ENCODE peak calls at places on chromosomes 11 and 22, in four cellular contexts. K is activated T-cell treated with anti-CD3 and anti-CD28 coated beads for 1 hour, M is ACHN, J is right cardiac atrium. R is an unnamed sample.

GRCh38 chr11:75689861-75690641 is 21.2 kb upstream of the MAP6 start:
- DNase-seq in K (no peak), M (no peak), J (no peak), R (no peak)

GRCh38 chr11:3215346-3216026 is 3.1 kb downstream of the MRGPRG start:
- DNase-seq in K (no peak), M (no peak), J (peak), R (no peak)

GRCh38 chr11:16086229-16086628 is 270.1 kb downstream of the SOX6 start:
- DNase-seq in K (no peak), M (no peak), J (no peak), R (no peak)

GRCh38 chr11:123351375-123351774 is 78.7 kb upstream of the GRAMD1B start:
- DNase-seq in K (no peak), M (no peak), J (peak), R (no peak)

GRCh38 chr11:64265176-64266160 is 14.1 kb downstream of the PLCB3 start:
- DNase-seq in K (no peak), M (no peak), J (peak), R (no peak)

GRCh38 chr11:129852125-129852740 is 36.6 kb downstream of the TMEM45B start:
- DNase-seq in K (no peak), M (no peak), J (no peak), R (no peak)

GRCh38 chr11:60078742-60079141 is 9.7 kb upstream of the MS4A2 start:
- DNase-seq in K (no peak), M (no peak), J (no peak), R (no peak)

GRCh38 chr11:126497581-126498109 is 142.2 kb downstream of the ST3GAL4 start:
- DNase-seq in K (no peak), M (no peak), J (no peak), R (no peak)

GRCh38 chr11:72812604-72812967 is 1.6 kb upstream of the ATG16L2 start:
- DNase-seq in K (no peak), M (no peak), J (no peak), R (no peak)

GRCh38 chr11:721913-722811 is 16.1 kb downstream of the EPS8L2 start:
- DNase-seq in K (peak), M (no peak), J (peak), R (no peak)

GRCh38 chr11:127345819-127346459 is 345.4 kb upstream of the KIRREL3 start:
- DNase-seq in K (no peak), M (peak), J (peak), R (no peak)

GRCh38 chr11:84800755-84801346 is 826.3 kb downstream of the DLG2 start:
- DNase-seq in K (no peak), M (peak), J (no peak), R (no peak)

GRCh38 chr11:57263351-57263750 is 26.3 kb upstream of the APLNR start:
- DNase-seq in K (no peak), M (no peak), J (no peak), R (no peak)

GRCh38 chr11:11998091-11998781 is 10.2 kb downstream of the DKK3 start:
- DNase-seq in K (no peak), M (peak), J (no peak), R (no peak)

GRCh38 chr11:27055065-27055682 is 14.6 kb downstream of the BBOX1 start:
- DNase-seq in K (no peak), M (no peak), J (no peak), R (no peak)

GRCh38 chr22:19841641-19842385 is 12.9 kb downstream of the GNB1L start:
- DNase-seq in K (no peak), M (no peak), J (no peak), R (no peak)

GRCh38 chr11:14972581-14973490 is 685 bp upstream of the CALCA start:
- DNase-seq in K (no peak), M (no peak), J (no peak), R (no peak)

GRCh38 chr11:36388086-36388485 is 92.0 kb downstream of the PRR5L start:
- DNase-seq in K (no peak), M (no peak), J (no peak), R (no peak)

GRCh38 chr11:111586305-111586915 is 15.8 kb upstream of the SIK2 start:
- DNase-seq in K (peak), M (peak), J (no peak), R (no peak)

GRCh38 chr22:22767876-22768602 is 119.6 kb upstream of the IGLL5 start:
- DNase-seq in K (no peak), M (no peak), J (no peak), R (no peak)

GRCh38 chr11:128686045-128686741 is 7.7 kb upstream of the FLI1 start:
- DNase-seq in K (no peak), M (no peak), J (no peak), R (no peak)

GRCh38 chr11:76629853-76630599 is 40.5 kb downstream of the LRRC32 start:
- DNase-seq in K (no peak), M (no peak), J (peak), R (no peak)

GRCh38 chr11:78200061-78200460 is 11.3 kb downstream of the USP35 start:
- DNase-seq in K (no peak), M (no peak), J (no peak), R (no peak)

GRCh38 chr11:86519064-86519911 is 144.6 kb downstream of the CCDC81 start:
- DNase-seq in K (no peak), M (no peak), J (no peak), R (no peak)

GRCh38 chr22:32181043-32181442 is 21.9 kb upstream of the C22orf42 start:
- DNase-seq in K (no peak), M (no peak), J (no peak), R (no peak)

GRCh38 chr11:109960831-109961230 is 132.4 kb upstream of the ZC3H12C start:
- DNase-seq in K (no peak), M (no peak), J (peak), R (no peak)

GRCh38 chr11:3666023-3666530 is 5.1 kb downstream of the CHRNA10 start:
- DNase-seq in K (no peak), M (no peak), J (no peak), R (no peak)

GRCh38 chr11:19919050-19919561 is 206.5 kb downstream of the NAV2 start:
- DNase-seq in K (no peak), M (peak), J (no peak), R (no peak)

GRCh38 chr11:12180257-12181205 is 70.1 kb downstream of the MICAL2 start:
- DNase-seq in K (no peak), M (peak), J (no peak), R (no peak)

GRCh38 chr11:64369440-64370135 is 10.6 kb downstream of the RPS6KA4 start:
- DNase-seq in K (no peak), M (no peak), J (no peak), R (no peak)

GRCh38 chr11:64787526-64788320 is 9.4 kb upstream of the SF1 start:
- DNase-seq in K (peak), M (peak), J (peak), R (no peak)